ENCODE peak calls at places on chromosome 21, in seven cellular contexts. Q is left ventricle myocardium inferior; J is HT1080; L is effector CD4-positive, alpha-beta T cell; E is activated CD4-positive, CD25-positive, alpha-beta regulatory T cell; R is CD8-positive, alpha-beta T cell; F is kidney. N is an unnamed sample.

GRCh38 chr21:38567577-38568360 is 69.5 kb upstream of the ERG start:
- DNase-seq in J (peak), E (no peak), F (no peak), R (no peak), Q (no peak), L (no peak), N (no peak)

GRCh38 chr21:31173881-31174555 is 135.7 kb upstream of the KRTAP19-8 start:
- DNase-seq in E (peak), J (no peak), R (no peak), L (peak), F (no peak), Q (peak), N (no peak)

GRCh38 chr21:31456201-31456600 is 112.1 kb upstream of the TIAM1 start:
- DNase-seq in F (no peak), E (no peak), Q (no peak), J (no peak), L (no peak), R (no peak), N (no peak)

GRCh38 chr21:34029724-34030528 is 43.5 kb upstream of the MRPS6 start:
- DNase-seq in R (no peak), J (peak), L (peak), Q (no peak), F (no peak), E (no peak), N (peak)

GRCh38 chr21:41653243-41653943 is 113.5 kb downstream of the RIPK4 start:
- DNase-seq in E (no peak), Q (no peak), R (no peak), L (no peak), F (no peak), J (no peak), N (no peak)

GRCh38 chr21:39788383-39788782 is 43.4 kb downstream of the IGSF5 start:
- DNase-seq in Q (peak), R (no peak), L (no peak), J (peak), F (peak), E (no peak), N (peak)

GRCh38 chr21:44897326-44898010 is 23.2 kb downstream of the ITGB2 start:
- DNase-seq in Q (peak), E (no peak), J (no peak), R (no peak), L (no peak), F (peak), N (no peak)

GRCh38 chr21:42981862-42982261 is 7.5 kb downstream of the PKNOX1 start:
- DNase-seq in J (no peak), F (no peak), E (no peak), L (no peak), R (no peak), Q (no peak), N (no peak)

GRCh38 chr21:32728455-32729237 is 833 bp upstream of the SYNJ1 start:
- DNase-seq in J (no peak), L (no peak), F (no peak), Q (no peak), R (no peak), E (no peak), N (no peak)

GRCh38 chr21:29433366-29434059 is 134.8 kb downstream of the BACH1 start:
- DNase-seq in E (no peak), L (no peak), F (no peak), J (no peak), R (no peak), Q (no peak), N (no peak)

GRCh38 chr21:15222711-15223110 is 157.9 kb upstream of the NRIP1 start:
- DNase-seq in Q (no peak), F (no peak), E (no peak), J (peak), R (no peak), L (no peak), N (peak)

GRCh38 chr21:34061983-34062382 is 11.4 kb upstream of the MRPS6 start:
- DNase-seq in F (no peak), L (no peak), E (no peak), R (no peak), Q (no peak), J (peak), N (peak)

GRCh38 chr21:44379991-44380865 is 26.8 kb downstream of the TRPM2 start:
- DNase-seq in R (no peak), L (no peak), J (no peak), Q (no peak), E (no peak), F (peak), N (no peak)

GRCh38 chr21:33380483-33380998 is 22.7 kb upstream of the IFNGR2 start:
- DNase-seq in R (peak), J (peak), L (peak), Q (peak), F (peak), E (peak), N (peak)

GRCh38 chr21:39316062-39316461 is 2.6 kb upstream of the BRWD1 start:
- DNase-seq in Q (no peak), R (no peak), L (no peak), J (no peak), F (no peak), E (no peak), N (peak)

GRCh38 chr21:44533121-44533890 is 6.7 kb downstream of the KRTAP10-1 start:
- DNase-seq in E (no peak), L (no peak), F (peak), Q (no peak), J (no peak), R (no peak), N (no peak)

GRCh38 chr21:40043423-40043822 is 176.2 kb downstream of the PCP4 start:
- DNase-seq in R (no peak), E (no peak), F (no peak), J (no peak), Q (no peak), L (no peak), N (no peak)

GRCh38 chr21:42671778-42672593 is 18.6 kb downstream of the PDE9A start:
- DNase-seq in F (no peak), E (no peak), L (no peak), R (no peak), Q (no peak), J (peak), N (peak)